ENCODE peak calls at places on chromosomes 16 and 17, in nine cellular contexts. W is stimulated activated naive CD8-positive, alpha-beta T cell treated with anti-CD3 and anti-CD28 coated beads, Interleukin-15, Interleukin-2, amounts not matched to agents 100 U/mL and 50 U/mL, for 24 hours; Y is NCI-H69; U is activated CD4-positive, alpha-beta memory T cell treated with anti-CD3 and anti-CD28 coated beads, Interleukin-2, amount 10 ng/mL, durations not matched to agents 7 days and 5 days; S is NCI-H460; G is Calu3; C is lung microvascular endothelial cell; D is NCI-H446; F is ovary. R is an unnamed sample.

GRCh38 chr16:10871157-10871991 is 5.6 kb upstream of the CIITA start:
- DNase-seq in W (peak), Y (peak), U (peak), S (no peak), G (peak), C (peak), D (no peak), F (no peak), R (peak)

GRCh38 chr17:56624315-56624714 is 30.8 kb downstream of the NOG start:
- DNase-seq in W (no peak), Y (no peak), U (no peak), S (no peak), G (no peak), C (no peak), D (no peak), F (no peak), R (no peak)

GRCh38 chr17:14296511-14296910 is 4.4 kb upstream of the HS3ST3B1 start:
- DNase-seq in W (no peak), Y (no peak), U (no peak), S (no peak), G (no peak), C (no peak), D (no peak), F (no peak), R (no peak)

GRCh38 chr16:7025616-7026190 is 306.9 kb upstream of the RBFOX1 start:
- DNase-seq in W (peak), Y (peak), U (peak), S (peak), G (peak), C (peak), D (peak), F (peak), R (peak)

GRCh38 chr17:15457723-15458094 is 9.7 kb downstream of the CDRT4 start:
- DNase-seq in W (no peak), Y (no peak), U (no peak), S (no peak), G (no peak), C (no peak), D (no peak), F (no peak), R (peak)

GRCh38 chr17:28957992-28958355 is 6.7 kb upstream of the PHF12 start:
- DNase-seq in W (no peak), Y (no peak), U (no peak), S (no peak), G (no peak), C (no peak), D (no peak), F (no peak), R (no peak)

GRCh38 chr17:60170835-60171752 is 21.3 kb downstream of the CA4 start:
- DNase-seq in W (no peak), Y (peak), U (no peak), S (no peak), G (no peak), C (peak), D (no peak), F (no peak), R (no peak)

GRCh38 chr16:3364774-3365427 is 9.2 kb downstream of the OR2C1 start:
- DNase-seq in W (peak), Y (peak), U (peak), S (peak), G (peak), C (peak), D (peak), F (peak), R (peak)

GRCh38 chr17:6489016-6489550 is 44.8 kb downstream of the PIMREG start:
- DNase-seq in W (no peak), Y (no peak), U (no peak), S (no peak), G (no peak), C (no peak), D (no peak), F (no peak), R (no peak)

GRCh38 chr16:51159864-51160263 is 8.8 kb upstream of the SALL1 start:
- DNase-seq in W (no peak), Y (no peak), U (no peak), S (no peak), G (no peak), C (no peak), D (no peak), F (no peak), R (no peak)

GRCh38 chr17:50935201-50936124 is 69.3 kb upstream of the TOB1 start:
- DNase-seq in W (no peak), Y (peak), U (no peak), S (peak), G (peak), C (no peak), D (no peak), F (no peak), R (peak)

GRCh38 chr16:24007934-24008333 is 172.2 kb downstream of the PRKCB start:
- DNase-seq in W (no peak), Y (no peak), U (no peak), S (no peak), G (no peak), C (no peak), D (no peak), F (no peak), R (no peak)

GRCh38 chr16:75305364-75306101 is 54.1 kb upstream of the BCAR1 start:
- DNase-seq in W (peak), Y (peak), U (no peak), S (peak), G (peak), C (peak), D (no peak), F (peak), R (peak)

GRCh38 chr17:13030459-13031305 is 12.9 kb upstream of the ELAC2 start:
- DNase-seq in W (peak), Y (peak), U (peak), S (peak), G (peak), C (peak), D (no peak), F (peak), R (peak)

R was measured in SK-MEL-5.